ENCODE peak calls at places on chromosomes 16 and 17, in six cellular contexts. A is GM12891, X is H1, W is GM12878, F is K562, H is HepG2. P is an unnamed sample.

GRCh38 chr16:84331998-84332780 is 36.1 kb upstream of the ATP2C2 start:
- DNase-seq in A (no peak), X (no peak), W (no peak), F (no peak), H (no peak), P (no peak)

GRCh38 chr16:30004424-30004776 is 6.4 kb downstream of the DOC2A start:
- DNase-seq in A (no peak), X (no peak), W (no peak), F (no peak), H (no peak), P (no peak)

GRCh38 chr17:38410201-38410600 is 18.1 kb upstream of the ARHGAP23 start:
- DNase-seq in A (no peak), X (no peak), W (no peak), F (no peak), H (no peak), P (no peak)

GRCh38 chr17:44549736-44550135 is 7.5 kb upstream of the FZD2 start:
- DNase-seq in A (no peak), X (no peak), W (no peak), F (no peak), H (no peak), P (no peak)

GRCh38 chr17:11177340-11177739 is 63.7 kb upstream of the SHISA6 start:
- DNase-seq in A (no peak), X (no peak), W (no peak), F (no peak), H (no peak), P (no peak)

GRCh38 chr16:7408700-7409340 is 76.2 kb downstream of the RBFOX1 start:
- DNase-seq in A (no peak), X (no peak), W (no peak), F (no peak), H (no peak), P (no peak)

GRCh38 chr17:3792481-3792880 is 8.5 kb downstream of the ITGAE start:
- DNase-seq in A (no peak), X (no peak), W (no peak), F (no peak), H (no peak), P (no peak)

GRCh38 chr17:71441098-71441497 is 679.7 kb upstream of the SOX9 start:
- DNase-seq in A (no peak), X (no peak), W (no peak), F (no peak), H (no peak), P (no peak)

GRCh38 chr17:9890124-9890523 is 14.9 kb downstream of the RCVRN start:
- DNase-seq in A (peak), X (peak), W (no peak), F (peak), H (peak), P (peak)

GRCh38 chr16:81817296-81817695 is 38.2 kb downstream of the PLCG2 start:
- DNase-seq in A (no peak), X (no peak), W (no peak), F (no peak), H (no peak), P (no peak)

GRCh38 chr17:1986783-1987451 is 38.2 kb downstream of the RTN4RL1 start:
- DNase-seq in A (no peak), X (no peak), W (no peak), F (peak), H (no peak), P (no peak)

GRCh38 chr17:36647598-36647997 is 46.2 kb downstream of the MRM1 start:
- DNase-seq in A (no peak), X (peak), W (no peak), F (no peak), H (no peak), P (no peak)

GRCh38 chr17:69669441-69670178 is 255.1 kb downstream of the MAP2K6 start:
- DNase-seq in A (no peak), X (no peak), W (no peak), F (no peak), H (no peak), P (no peak)

GRCh38 chr17:57328109-57328882 is 72.0 kb downstream of the MSI2 start:
- DNase-seq in A (no peak), X (no peak), W (no peak), F (no peak), H (no peak), P (no peak)

GRCh38 chr16:12573730-12574383 is 229.8 kb downstream of the CPPED1 start:
- DNase-seq in A (no peak), X (peak), W (no peak), F (peak), H (peak), P (peak)

GRCh38 chr16:2473425-2473926 is 1.5 kb upstream of the TBC1D24 start:
- DNase-seq in A (no peak), X (peak), W (no peak), F (peak), H (no peak), P (no peak)

GRCh38 chr16:64167851-64168770 is 953.8 kb downstream of the CDH11 start:
- DNase-seq in A (no peak), X (no peak), W (no peak), F (no peak), H (no peak), P (no peak)

GRCh38 chr17:491086-492014 is 138.7 kb upstream of the RPH3AL start:
- DNase-seq in A (peak), X (peak), W (no peak), F (peak), H (peak), P (peak)

GRCh38 chr16:28100810-28101532 is 37.5 kb upstream of the GSG1L start:
- DNase-seq in A (no peak), X (no peak), W (no peak), F (no peak), H (no peak), P (no peak)

GRCh38 chr17:63774141-63774981 is at the start of gene DDX42:
- DNase-seq in A (peak), X (no peak), W (no peak), F (peak), H (peak), P (peak)

GRCh38 chr16:56743840-56744239 is 13.9 kb downstream of the NUP93 start:
- DNase-seq in A (no peak), X (no peak), W (no peak), F (peak), H (no peak), P (no peak)

GRCh38 chr16:89325861-89326471 is 108.5 kb downstream of the ZNF778 start:
- DNase-seq in A (no peak), X (no peak), W (no peak), F (peak), H (no peak), P (no peak)
- TF ChIP-seq POLR2A in A (no peak), X (no peak), W (peak), F (no peak), H (no peak), P (no peak)

GRCh38 chr17:65553009-65553645 is 8.3 kb downstream of the AXIN2 start:
- DNase-seq in A (no peak), X (no peak), W (no peak), F (no peak), H (no peak), P (no peak)
- TF ChIP-seq POLR2AphosphoS5 in A (no peak), X (no peak), W (no peak), F (no peak), H (no peak), P (no peak)

GRCh38 chr16:66427036-66427446 is at the start of gene BEAN1:
- DNase-seq in A (no peak), X (peak), W (no peak), F (peak), H (no peak), P (no peak)

GRCh38 chr16:66426112-66427035 is 721 bp upstream of the BEAN1 start:
- DNase-seq in A (no peak), X (peak), W (no peak), F (no peak), H (no peak), P (no peak)

GRCh38 chr16:66427871-66428681 is 981 bp downstream of the BEAN1 start:
- DNase-seq in A (no peak), X (peak), W (no peak), F (no peak), H (no peak), P (no peak)

GRCh38 chr16:66427451-66427860 is 361 bp downstream of the BEAN1 start:
- DNase-seq in A (no peak), X (no peak), W (no peak), F (no peak), H (no peak), P (no peak)

DNA sequence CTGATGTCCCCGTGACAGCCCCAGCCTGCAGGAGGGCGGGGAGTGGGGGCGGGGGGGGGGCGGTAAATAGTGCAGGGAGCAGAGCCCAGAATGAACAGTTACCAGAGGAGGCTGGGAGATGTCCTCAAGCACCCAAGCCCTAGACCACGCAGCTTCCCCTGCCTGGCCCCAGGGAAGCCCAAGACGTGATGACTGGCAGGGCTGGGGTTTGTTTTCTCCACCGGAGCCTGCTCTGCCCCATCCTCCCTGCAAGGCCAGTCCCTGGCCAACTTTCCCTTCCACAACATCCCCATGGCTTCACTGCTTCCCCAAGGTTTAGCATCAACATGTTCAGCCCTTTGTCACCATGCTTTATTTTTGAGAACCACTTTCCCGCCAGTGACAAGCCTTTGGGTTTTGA is 1.4 kb upstream of the BEAN1 start:
- DNase-seq in A (no peak), X (no peak), W (no peak), F (no peak), H (no peak), P (no peak)
- TF ChIP-seq TAF1 in A (no peak), X (no peak), W (no peak), F (no peak), H (no peak), P (no peak)

GRCh38 chr17:76557368-76558209 is 17.7 kb downstream of the PRCD start:
- DNase-seq in A (peak), X (peak), W (peak), F (peak), H (peak), P (peak)
- TF ChIP-seq POLR2A in A (peak), X (peak), W (peak), F (peak), H (peak), P (peak)

GRCh38 chr17:78669975-78670518 is 92.9 kb upstream of the DNAH17 start:
- DNase-seq in A (no peak), X (no peak), W (no peak), F (no peak), H (no peak), P (no peak)
- TF ChIP-seq POLR2AphosphoS5 in A (no peak), X (no peak), W (no peak), F (no peak), H (no peak), P (no peak)

DNA sequence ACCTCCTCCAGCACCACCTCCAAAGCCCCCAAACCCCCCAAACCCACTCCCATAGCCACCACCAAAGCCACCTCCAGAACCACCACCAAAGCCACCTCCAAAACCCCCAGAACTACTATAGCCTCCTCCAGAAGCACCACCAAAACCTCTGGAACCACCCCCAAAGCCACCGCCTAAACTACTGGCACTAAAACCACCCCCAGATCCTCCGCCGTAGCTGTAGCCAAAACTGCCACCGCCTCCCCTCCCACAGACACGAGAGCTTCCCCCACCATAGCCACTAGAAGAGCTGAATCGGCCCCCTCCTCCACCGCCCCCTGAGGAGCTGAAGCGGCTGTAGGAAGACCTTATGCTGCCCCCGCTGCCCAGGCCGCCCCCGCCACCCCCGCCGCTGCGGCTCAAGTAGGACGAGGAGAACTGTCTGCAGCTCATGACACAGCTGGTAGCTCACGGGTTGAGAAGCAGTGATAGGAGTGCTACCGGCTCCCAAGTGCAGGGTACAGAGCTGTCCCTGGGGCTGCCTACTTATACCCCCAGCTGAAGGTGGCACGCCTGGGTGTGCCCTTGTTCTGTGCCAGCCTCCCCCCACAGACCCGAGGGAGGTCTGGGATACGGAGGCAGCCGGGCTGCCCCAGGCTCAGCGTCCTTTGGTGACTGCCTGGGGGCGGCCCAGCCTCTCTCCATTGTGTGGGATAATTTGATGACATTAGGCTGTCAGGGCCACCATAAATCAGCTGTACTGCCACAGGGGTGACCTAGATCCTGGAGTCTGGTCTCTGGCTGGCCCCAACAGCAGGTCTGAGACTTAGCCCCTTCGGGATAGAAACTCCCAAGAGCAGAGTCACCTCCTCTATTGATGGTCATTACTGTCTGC is at the start of gene KRT9:
- DNase-seq in A (no peak), X (no peak), W (no peak), F (no peak), H (no peak), P (no peak)
- TF ChIP-seq TAF1 in A (no peak), X (no peak), W (no peak), F (no peak), H (no peak), P (no peak)

GRCh38 chr17:41812176-41813038 is at the start of gene FKBP10:
- DNase-seq in A (peak), X (peak), W (no peak), F (no peak), H (peak), P (no peak)
- TF ChIP-seq POLR2A in A (no peak), X (peak), W (no peak), F (no peak), H (peak), P (no peak)

GRCh38 chr17:31480067-31480466 is 88.6 kb downstream of the RAB11FIP4 start:
- DNase-seq in A (no peak), X (no peak), W (no peak), F (no peak), H (no peak), P (no peak)
- TF ChIP-seq POLR2AphosphoS5 in A (no peak), X (no peak), W (no peak), F (no peak), H (no peak), P (no peak)

GRCh38 chr17:27651411-27652345 is 20.7 kb downstream of the LGALS9 start:
- DNase-seq in A (no peak), X (peak), W (no peak), F (no peak), H (peak), P (no peak)
- TF ChIP-seq TAF1 in A (no peak), X (no peak), W (no peak), F (no peak), H (no peak), P (no peak)

P was measured in GM12892.